ENCODE peak calls at places on chromosomes 2 and 18, in four cellular contexts. One of them, this sample, is unnamed.

GRCh38 chr2:101124061-101124460 is 27.1 kb downstream of the TBC1D8 start:
- DNase-seq in IMR-90: peak
- DNase-seq in A549: no peak
- DNase-seq in HepG2: peak
- DNase-seq in this sample: no peak

GRCh38 chr18:28178720-28179119 is 1.8 kb upstream of the CDH2 start:
- DNase-seq in IMR-90: peak
- DNase-seq in A549: peak
- DNase-seq in HepG2: no peak
- DNase-seq in this sample: no peak

GRCh38 chr2:31097962-31098361 is 40.3 kb downstream of the GALNT14 start:
- DNase-seq in IMR-90: no peak
- DNase-seq in A549: no peak
- DNase-seq in HepG2: no peak
- DNase-seq in this sample: no peak

GRCh38 chr2:233107011-233107410 is 46.9 kb downstream of the INPP5D start:
- DNase-seq in IMR-90: no peak
- DNase-seq in A549: no peak
- DNase-seq in HepG2: no peak
- DNase-seq in this sample: no peak

GRCh38 chr2:235661136-235661535 is 167.3 kb downstream of the AGAP1 start:
- DNase-seq in IMR-90: no peak
- DNase-seq in A549: no peak
- DNase-seq in HepG2: peak
- DNase-seq in this sample: no peak

GRCh38 chr2:69255760-69256159 is 131.3 kb downstream of the GFPT1 start:
- DNase-seq in IMR-90: no peak
- DNase-seq in A549: no peak
- DNase-seq in HepG2: no peak
- DNase-seq in this sample: no peak

GRCh38 chr2:181904022-181904632 is 12.6 kb downstream of the ITPRID2 start:
- DNase-seq in IMR-90: peak
- DNase-seq in A549: peak
- DNase-seq in HepG2: peak
- DNase-seq in this sample: peak

GRCh38 chr2:54945401-54946219 is 104.6 kb downstream of the RTN4 start:
- DNase-seq in IMR-90: peak
- DNase-seq in A549: peak
- DNase-seq in HepG2: peak
- DNase-seq in this sample: no peak

GRCh38 chr2:20515293-20516220 is 68.7 kb downstream of the RHOB start:
- DNase-seq in IMR-90: no peak
- DNase-seq in A549: no peak
- DNase-seq in HepG2: no peak
- DNase-seq in this sample: no peak

GRCh38 chr2:235701206-235701605 is 207.4 kb downstream of the AGAP1 start:
- DNase-seq in IMR-90: no peak
- DNase-seq in A549: no peak
- DNase-seq in HepG2: no peak
- DNase-seq in this sample: no peak

GRCh38 chr2:121505005-121505404 is 25.7 kb upstream of the RNU4ATAC start:
- DNase-seq in IMR-90: peak
- DNase-seq in A549: peak
- DNase-seq in HepG2: no peak
- DNase-seq in this sample: no peak

GRCh38 chr2:86290596-86291327 is 46.7 kb downstream of the REEP1 start:
- DNase-seq in IMR-90: no peak
- DNase-seq in A549: peak
- DNase-seq in HepG2: no peak
- DNase-seq in this sample: no peak

GRCh38 chr2:127388423-127389164 is 819 bp upstream of the MAP3K2 start:
- DNase-seq in IMR-90: peak
- DNase-seq in A549: no peak
- DNase-seq in HepG2: no peak
- DNase-seq in this sample: no peak
- TF ChIP-seq MAZ in IMR-90: no peak
- TF ChIP-seq MAZ in A549: no peak
- TF ChIP-seq MAZ in HepG2: no peak
- TF ChIP-seq MAZ in this sample: no peak

GRCh38 chr18:59681521-59682004 is 15.7 kb downstream of the CCBE1 start:
- DNase-seq in IMR-90: no peak
- DNase-seq in A549: no peak
- DNase-seq in HepG2: no peak
- DNase-seq in this sample: no peak
- TF ChIP-seq MAZ in IMR-90: no peak
- TF ChIP-seq MAZ in A549: no peak
- TF ChIP-seq MAZ in HepG2: no peak
- TF ChIP-seq MAZ in this sample: no peak

DNA sequence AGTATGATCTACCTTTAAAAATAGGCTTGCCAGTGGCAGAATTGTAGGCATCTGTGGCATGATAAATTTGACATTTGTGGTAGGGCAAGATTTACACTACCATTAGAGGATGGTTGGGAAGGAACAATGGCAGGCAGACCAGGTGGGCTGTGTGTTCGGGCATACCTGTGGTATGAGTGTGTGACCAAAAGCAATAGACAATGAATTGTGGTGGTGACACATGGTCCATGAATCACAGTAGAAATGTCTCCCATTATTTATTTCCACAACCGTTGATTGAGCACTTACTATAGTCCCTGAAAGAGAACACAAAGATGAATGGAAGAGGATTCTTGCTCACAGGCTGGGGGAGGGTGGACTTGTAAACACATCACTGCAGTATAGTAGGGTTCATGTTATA is 29.9 kb upstream of the RUFY4 start:
- DNase-seq in IMR-90: peak
- DNase-seq in A549: no peak
- DNase-seq in HepG2: no peak
- DNase-seq in this sample: no peak
- TF ChIP-seq MAZ in IMR-90: no peak
- TF ChIP-seq MAZ in A549: no peak
- TF ChIP-seq MAZ in HepG2: no peak
- TF ChIP-seq MAZ in this sample: no peak

DNA sequence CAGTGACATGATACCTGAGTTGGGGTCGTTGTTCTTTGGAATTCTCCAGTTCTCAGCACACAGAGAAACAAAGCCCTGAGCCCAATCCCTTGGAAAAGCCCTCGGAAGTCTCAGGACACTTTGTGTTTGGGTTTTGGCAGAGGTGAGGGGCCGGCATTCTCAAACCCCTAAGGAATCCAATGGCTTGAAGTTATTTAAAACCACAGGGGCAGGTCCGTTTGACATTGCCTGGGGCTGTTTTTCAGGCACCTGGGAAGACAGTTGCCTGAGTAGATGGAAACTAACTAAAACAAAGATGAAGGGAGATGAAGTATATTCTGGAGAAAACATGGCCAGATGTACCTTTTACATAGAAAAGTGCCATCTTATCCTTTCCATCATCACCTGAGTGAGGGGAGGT is 22.5 kb upstream of the OTOF start:
- DNase-seq in IMR-90: no peak
- DNase-seq in A549: no peak
- DNase-seq in HepG2: no peak
- DNase-seq in this sample: no peak
- TF ChIP-seq MAZ in IMR-90: no peak
- TF ChIP-seq MAZ in A549: no peak
- TF ChIP-seq MAZ in HepG2: no peak
- TF ChIP-seq MAZ in this sample: no peak

GRCh38 chr2:29013046-29013780 is 32.1 kb downstream of the TOGARAM2 start:
- DNase-seq in IMR-90: peak
- DNase-seq in A549: peak
- DNase-seq in HepG2: no peak
- DNase-seq in this sample: no peak
- TF ChIP-seq MAZ in IMR-90: no peak
- TF ChIP-seq MAZ in A549: no peak
- TF ChIP-seq MAZ in HepG2: no peak
- TF ChIP-seq MAZ in this sample: no peak

This sample was measured in K562.